ENCODE peak calls at places on chromosomes 5 and 9, in five cellular contexts. K is cardiac muscle cell, X is HCT116, F is HL-60, U is breast epithelium. T is an unnamed sample.

GRCh38 chr5:153629027-153629426 is 138.6 kb downstream of the GRIA1 start:
- DNase-seq in X (peak; percentile 26), K (peak; percentile 97), U (no peak), F (no peak), T (no peak)

GRCh38 chr9:74887981-74888370 is 255 bp upstream of the TRPM6 start:
- DNase-seq in U (no peak), X (no peak), F (no peak), K (no peak), T (no peak)

GRCh38 chr5:149470942-149471341 is 80.3 kb downstream of the CSNK1A1 start:
- DNase-seq in K (no peak), U (no peak), F (no peak), X (no peak), T (no peak)

GRCh38 chr5:142095651-142096330 is 12.8 kb upstream of the NDFIP1 start:
- DNase-seq in X (no peak), U (peak; percentile 35), K (no peak), F (no peak), T (peak; percentile 79)

GRCh38 chr5:6995115-6995514 is 281.9 kb downstream of the TENT4A start:
- DNase-seq in F (no peak), X (no peak), K (no peak), U (no peak), T (no peak)

GRCh38 chr9:110571801-110572490 is 7.6 kb downstream of the SVEP1 start:
- DNase-seq in X (no peak), F (no peak), K (no peak), U (no peak), T (no peak)

GRCh38 chr9:134987906-134988700 is 70.4 kb upstream of the FCN1 start:
- DNase-seq in X (no peak), K (no peak), F (no peak), U (no peak), T (no peak)

GRCh38 chr5:127757576-127757975 is 54.4 kb downstream of the CCDC192 start:
- DNase-seq in K (peak; percentile 74), X (peak; percentile 48), F (no peak), U (no peak), T (no peak)

GRCh38 chr9:447230-448025 is 232.8 kb downstream of the DOCK8 start:
- DNase-seq in K (peak; percentile 32), F (no peak), X (peak; percentile 65), U (no peak), T (peak; percentile 49)

GRCh38 chr9:93126825-93127368 is 7.2 kb downstream of the NINJ1 start:
- DNase-seq in K (peak; percentile 25), U (no peak), F (no peak), X (no peak), T (no peak)

GRCh38 chr9:34370970-34371880 is 5.5 kb downstream of the MYORG start:
- DNase-seq in K (no peak), X (no peak), F (no peak), U (no peak), T (no peak)

GRCh38 chr5:128470663-128471062 is 67.4 kb downstream of the FBN2 start:
- DNase-seq in U (no peak), X (no peak), F (no peak), K (peak; percentile 45), T (no peak)

GRCh38 chr9:114364528-114365041 is 23.2 kb downstream of the AKNA start:
- DNase-seq in K (no peak), F (peak; percentile 75), U (no peak), X (no peak), T (no peak)

GRCh38 chr9:137678202-137678601 is 59.4 kb downstream of the EHMT1 start:
- DNase-seq in K (no peak), F (peak; percentile 74), X (no peak), U (no peak), T (no peak)

GRCh38 chr5:43039115-43039467 is 1.0 kb downstream of the ANXA2R start:
- DNase-seq in K (no peak), X (no peak), F (no peak), U (no peak), T (no peak)

GRCh38 chr5:131305906-131306305 is 42.1 kb downstream of the CDC42SE2 start:
- DNase-seq in K (peak; percentile 69), F (no peak), X (no peak), U (no peak), T (no peak)

GRCh38 chr5:52840286-52841050 is 52.8 kb downstream of the ITGA1 start:
- DNase-seq in X (no peak), F (no peak), K (peak; percentile 58), U (no peak), T (no peak)

GRCh38 chr9:79812507-79813261 is 240.9 kb downstream of the TLE4 start:
- DNase-seq in K (no peak), U (no peak), X (no peak), F (no peak), T (no peak)
- H3K4me3 ChIP-seq in K (no peak overlapping the region), U (peak overlapping the region; percentile 8), X (no peak overlapping the region), F (no peak overlapping the region), T (peak overlapping the region; percentile 14)

GRCh38 chr5:157271740-157272271 is 5.9 kb downstream of the CYFIP2 start:
- DNase-seq in X (no peak), K (no peak), U (peak; percentile 45), F (peak; percentile 71), T (peak; percentile 75)
- H3K4me3 ChIP-seq in X (no peak overlapping the region), K (no peak overlapping the region), U (no peak overlapping the region), F (no peak overlapping the region), T (peak overlapping the region; percentile 31)

GRCh38 chr9:121566401-121567141 is 66.9 kb upstream of the GGTA1 start:
- DNase-seq in F (no peak), X (no peak), K (peak; percentile 48), U (no peak), T (no peak)
- H3K4me3 ChIP-seq in F (no peak overlapping the region), X (no peak overlapping the region), K (no peak overlapping the region), U (peak overlapping the region; percentile 20), T (no peak overlapping the region)

GRCh38 chr5:55356896-55357295 is 49.1 kb downstream of the MTREX start:
- DNase-seq in F (no peak), K (no peak), U (no peak), X (no peak), T (no peak)
- H3K4me3 ChIP-seq in F (no peak overlapping the region), K (no peak overlapping the region), U (no peak overlapping the region), X (no peak overlapping the region), T (no peak overlapping the region)

GRCh38 chr9:13186774-13187173 is 92.7 kb downstream of the MPDZ start:
- DNase-seq in U (no peak), X (no peak), K (no peak), F (no peak), T (no peak)
- H3K4me3 ChIP-seq in U (no peak overlapping the region), X (no peak overlapping the region), K (no peak overlapping the region), F (no peak overlapping the region), T (no peak overlapping the region)

GRCh38 chr5:180658774-180659564 is 9.6 kb upstream of the FLT4 start:
- DNase-seq in U (no peak), X (no peak), K (peak; percentile 16), F (no peak), T (no peak)
- H3K4me3 ChIP-seq in U (no peak overlapping the region), X (no peak overlapping the region), K (no peak overlapping the region), F (no peak overlapping the region), T (no peak overlapping the region)

GRCh38 chr9:2022560-2022959 is 7.4 kb downstream of the SMARCA2 start:
- DNase-seq in K (no peak), X (no peak), U (no peak), F (no peak), T (no peak)
- H3K4me3 ChIP-seq in K (no peak overlapping the region), X (no peak overlapping the region), U (no peak overlapping the region), F (no peak overlapping the region), T (peak overlapping the region; percentile 9)

GRCh38 chr9:72952914-72953313 is at the start of gene ALDH1A1:
- DNase-seq in U (no peak), K (no peak), X (no peak), F (no peak), T (no peak)
- H3K4me3 ChIP-seq in U (peak within 1 kb of the TSS; percentile 37), K (no peak within 1 kb of the TSS), X (no peak within 1 kb of the TSS), F (no peak within 1 kb of the TSS), T (no peak within 1 kb of the TSS)

DNA sequence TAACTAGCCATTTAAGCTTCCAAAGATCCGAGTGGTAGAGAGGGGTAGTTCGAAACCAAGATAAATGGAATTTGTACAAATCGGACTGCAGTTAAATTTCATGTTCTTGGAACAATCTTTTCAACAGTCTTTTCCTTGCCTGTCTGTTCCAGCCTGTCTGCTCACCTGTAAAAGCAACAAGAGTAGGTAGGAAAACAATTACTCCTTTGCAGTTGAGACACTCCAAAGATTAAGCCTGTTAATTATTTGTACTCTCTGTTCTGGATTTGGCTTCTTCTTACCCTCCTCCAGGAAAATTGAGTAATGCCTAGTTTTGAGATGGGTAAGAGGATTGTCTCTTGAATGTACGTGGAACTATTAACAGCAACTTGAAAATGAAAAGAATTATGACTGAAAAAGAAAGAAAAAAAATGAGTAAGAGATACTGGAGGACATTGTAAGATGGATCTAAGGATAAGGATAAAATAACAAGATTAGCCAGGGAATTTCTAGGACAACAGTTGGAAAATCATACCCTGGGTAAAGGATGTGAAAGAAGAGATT is 24.3 kb downstream of the SPAAR start:
- DNase-seq in X (no peak), K (no peak), F (no peak), U (no peak), T (no peak)
- H3K4me3 ChIP-seq in X (no peak overlapping the region), K (no peak overlapping the region), F (no peak overlapping the region), U (no peak overlapping the region), T (no peak overlapping the region)